ENCODE peak calls at places on chromosomes 6 and 20, in seven cellular contexts. One of them, this sample, is unnamed.

GRCh38 chr6:1611572-1612385 is 2.1 kb downstream of the FOXC1 start:
- DNase-seq in fibroblast of mammary gland: no peak
- DNase-seq in sigmoid colon: no peak
- DNase-seq in AG04450: no peak
- DNase-seq in body of pancreas: no peak
- DNase-seq in neural progenitor cell: peak
- DNase-seq in CD8-positive, alpha-beta T cell: no peak
- DNase-seq in this sample: no peak

GRCh38 chr6:137341721-137342195 is 122.6 kb upstream of the IFNGR1 start:
- DNase-seq in fibroblast of mammary gland: peak
- DNase-seq in sigmoid colon: no peak
- DNase-seq in AG04450: no peak
- DNase-seq in body of pancreas: peak
- DNase-seq in neural progenitor cell: peak
- DNase-seq in CD8-positive, alpha-beta T cell: peak
- DNase-seq in this sample: peak

GRCh38 chr6:36853325-36853724 is 14.1 kb upstream of the CPNE5 start:
- DNase-seq in fibroblast of mammary gland: peak
- DNase-seq in sigmoid colon: peak
- DNase-seq in AG04450: peak
- DNase-seq in body of pancreas: peak
- DNase-seq in neural progenitor cell: no peak
- DNase-seq in CD8-positive, alpha-beta T cell: no peak
- DNase-seq in this sample: peak

GRCh38 chr6:101249470-101249869 is 144.0 kb upstream of the GRIK2 start:
- DNase-seq in fibroblast of mammary gland: no peak
- DNase-seq in sigmoid colon: no peak
- DNase-seq in AG04450: no peak
- DNase-seq in body of pancreas: no peak
- DNase-seq in neural progenitor cell: no peak
- DNase-seq in CD8-positive, alpha-beta T cell: no peak
- DNase-seq in this sample: no peak

GRCh38 chr6:168314948-168315347 is 4.6 kb downstream of the DACT2 start:
- DNase-seq in fibroblast of mammary gland: no peak
- DNase-seq in sigmoid colon: no peak
- DNase-seq in AG04450: no peak
- DNase-seq in body of pancreas: peak
- DNase-seq in neural progenitor cell: peak
- DNase-seq in CD8-positive, alpha-beta T cell: no peak
- DNase-seq in this sample: no peak

GRCh38 chr6:170439366-170440351 is 113.4 kb downstream of the PSMB1 start:
- DNase-seq in fibroblast of mammary gland: no peak
- DNase-seq in sigmoid colon: peak
- DNase-seq in AG04450: no peak
- DNase-seq in body of pancreas: no peak
- DNase-seq in neural progenitor cell: no peak
- DNase-seq in CD8-positive, alpha-beta T cell: no peak
- DNase-seq in this sample: peak

GRCh38 chr6:140230282-140230681 is 855.8 kb upstream of the CITED2 start:
- DNase-seq in fibroblast of mammary gland: no peak
- DNase-seq in sigmoid colon: no peak
- DNase-seq in AG04450: no peak
- DNase-seq in body of pancreas: no peak
- DNase-seq in neural progenitor cell: no peak
- DNase-seq in CD8-positive, alpha-beta T cell: no peak
- DNase-seq in this sample: no peak

GRCh38 chr20:10843161-10843711 is 169.4 kb upstream of the JAG1 start:
- DNase-seq in fibroblast of mammary gland: peak
- DNase-seq in sigmoid colon: no peak
- DNase-seq in AG04450: no peak
- DNase-seq in body of pancreas: no peak
- DNase-seq in neural progenitor cell: no peak
- DNase-seq in CD8-positive, alpha-beta T cell: no peak
- DNase-seq in this sample: peak

GRCh38 chr6:158894192-158894591 is 75.0 kb upstream of the EZR start:
- DNase-seq in fibroblast of mammary gland: peak
- DNase-seq in sigmoid colon: no peak
- DNase-seq in AG04450: peak
- DNase-seq in body of pancreas: no peak
- DNase-seq in neural progenitor cell: peak
- DNase-seq in CD8-positive, alpha-beta T cell: no peak
- DNase-seq in this sample: peak

GRCh38 chr6:35728663-35729348 is 8.0 kb upstream of the ARMC12 start:
- DNase-seq in fibroblast of mammary gland: no peak
- DNase-seq in sigmoid colon: peak
- DNase-seq in AG04450: no peak
- DNase-seq in body of pancreas: peak
- DNase-seq in neural progenitor cell: no peak
- DNase-seq in CD8-positive, alpha-beta T cell: peak
- DNase-seq in this sample: no peak

GRCh38 chr6:57021086-57021720 is 25.3 kb upstream of the KIAA1586 start:
- DNase-seq in fibroblast of mammary gland: peak
- DNase-seq in sigmoid colon: no peak
- DNase-seq in AG04450: peak
- DNase-seq in body of pancreas: no peak
- DNase-seq in neural progenitor cell: peak
- DNase-seq in CD8-positive, alpha-beta T cell: no peak
- DNase-seq in this sample: peak

GRCh38 chr20:5945963-5946362 is 4.4 kb downstream of the TRMT6 start:
- DNase-seq in fibroblast of mammary gland: peak
- DNase-seq in sigmoid colon: no peak
- DNase-seq in AG04450: peak
- DNase-seq in body of pancreas: no peak
- DNase-seq in neural progenitor cell: no peak
- DNase-seq in CD8-positive, alpha-beta T cell: no peak
- DNase-seq in this sample: peak

GRCh38 chr6:71043902-71044301 is 87.0 kb upstream of the B3GAT2 start:
- DNase-seq in fibroblast of mammary gland: peak
- DNase-seq in sigmoid colon: no peak
- DNase-seq in AG04450: no peak
- DNase-seq in body of pancreas: no peak
- DNase-seq in neural progenitor cell: no peak
- DNase-seq in CD8-positive, alpha-beta T cell: no peak
- DNase-seq in this sample: peak

GRCh38 chr6:29641430-29642213 is 8.6 kb upstream of the GABBR1 start:
- DNase-seq in fibroblast of mammary gland: no peak
- DNase-seq in sigmoid colon: no peak
- DNase-seq in AG04450: no peak
- DNase-seq in body of pancreas: no peak
- DNase-seq in neural progenitor cell: no peak
- DNase-seq in CD8-positive, alpha-beta T cell: peak
- DNase-seq in this sample: no peak

GRCh38 chr6:116115781-116116180 is 10.2 kb downstream of the COL10A1 start:
- DNase-seq in fibroblast of mammary gland: peak
- DNase-seq in sigmoid colon: no peak
- DNase-seq in AG04450: no peak
- DNase-seq in body of pancreas: no peak
- DNase-seq in neural progenitor cell: no peak
- DNase-seq in CD8-positive, alpha-beta T cell: no peak
- DNase-seq in this sample: no peak

GRCh38 chr6:30914854-30915590 is 984 bp downstream of the VARS2 start:
- DNase-seq in fibroblast of mammary gland: no peak
- DNase-seq in sigmoid colon: no peak
- DNase-seq in AG04450: no peak
- DNase-seq in body of pancreas: no peak
- DNase-seq in neural progenitor cell: no peak
- DNase-seq in CD8-positive, alpha-beta T cell: no peak
- DNase-seq in this sample: no peak

GRCh38 chr6:123925360-123925759 is 121.7 kb downstream of the NKAIN2 start:
- DNase-seq in fibroblast of mammary gland: no peak
- DNase-seq in sigmoid colon: no peak
- DNase-seq in AG04450: no peak
- DNase-seq in body of pancreas: no peak
- DNase-seq in neural progenitor cell: no peak
- DNase-seq in CD8-positive, alpha-beta T cell: no peak
- DNase-seq in this sample: no peak

GRCh38 chr6:131652472-131652871 is 15.4 kb downstream of the ENPP3 start:
- DNase-seq in fibroblast of mammary gland: peak
- DNase-seq in sigmoid colon: no peak
- DNase-seq in AG04450: no peak
- DNase-seq in body of pancreas: no peak
- DNase-seq in neural progenitor cell: no peak
- DNase-seq in CD8-positive, alpha-beta T cell: no peak
- DNase-seq in this sample: no peak

GRCh38 chr20:49352821-49353220 is 75.0 kb upstream of the ZNFX1 start:
- DNase-seq in fibroblast of mammary gland: no peak
- DNase-seq in sigmoid colon: no peak
- DNase-seq in AG04450: no peak
- DNase-seq in body of pancreas: no peak
- DNase-seq in neural progenitor cell: no peak
- DNase-seq in CD8-positive, alpha-beta T cell: no peak
- DNase-seq in this sample: no peak

GRCh38 chr20:62675156-62675871 is 33.0 kb downstream of the SLCO4A1 start:
- DNase-seq in fibroblast of mammary gland: peak
- DNase-seq in sigmoid colon: no peak
- DNase-seq in AG04450: no peak
- DNase-seq in body of pancreas: peak
- DNase-seq in neural progenitor cell: no peak
- DNase-seq in CD8-positive, alpha-beta T cell: no peak
- DNase-seq in this sample: peak

GRCh38 chr6:152170313-152170701 is 362.8 kb downstream of the ESR1 start:
- DNase-seq in fibroblast of mammary gland: no peak
- DNase-seq in sigmoid colon: no peak
- DNase-seq in AG04450: no peak
- DNase-seq in body of pancreas: no peak
- DNase-seq in neural progenitor cell: no peak
- DNase-seq in CD8-positive, alpha-beta T cell: no peak
- DNase-seq in this sample: no peak

GRCh38 chr6:152164957-152165356 is 357.5 kb downstream of the ESR1 start:
- DNase-seq in fibroblast of mammary gland: no peak
- DNase-seq in sigmoid colon: no peak
- DNase-seq in AG04450: no peak
- DNase-seq in body of pancreas: no peak
- DNase-seq in neural progenitor cell: no peak
- DNase-seq in CD8-positive, alpha-beta T cell: no peak
- DNase-seq in this sample: no peak

GRCh38 chr6:152170702-152171667 is 363.5 kb downstream of the ESR1 start:
- DNase-seq in fibroblast of mammary gland: no peak
- DNase-seq in sigmoid colon: no peak
- DNase-seq in AG04450: peak
- DNase-seq in body of pancreas: peak
- DNase-seq in neural progenitor cell: no peak
- DNase-seq in CD8-positive, alpha-beta T cell: peak
- DNase-seq in this sample: no peak

GRCh38 chr6:152166897-152167296 is 359.4 kb downstream of the ESR1 start:
- DNase-seq in fibroblast of mammary gland: no peak
- DNase-seq in sigmoid colon: no peak
- DNase-seq in AG04450: no peak
- DNase-seq in body of pancreas: no peak
- DNase-seq in neural progenitor cell: no peak
- DNase-seq in CD8-positive, alpha-beta T cell: no peak
- DNase-seq in this sample: no peak

GRCh38 chr6:152167639-152168603 is 360.4 kb downstream of the ESR1 start:
- DNase-seq in fibroblast of mammary gland: peak
- DNase-seq in sigmoid colon: no peak
- DNase-seq in AG04450: no peak
- DNase-seq in body of pancreas: no peak
- DNase-seq in neural progenitor cell: no peak
- DNase-seq in CD8-positive, alpha-beta T cell: no peak
- DNase-seq in this sample: no peak
- H3K4me3 ChIP-seq in fibroblast of mammary gland: no peak
- H3K4me3 ChIP-seq in sigmoid colon: no peak
- H3K4me3 ChIP-seq in AG04450: no peak
- H3K4me3 ChIP-seq in body of pancreas: no peak
- H3K4me3 ChIP-seq in neural progenitor cell: no peak
- H3K4me3 ChIP-seq in CD8-positive, alpha-beta T cell: no peak
- H3K4me3 ChIP-seq in this sample: no peak

DNA sequence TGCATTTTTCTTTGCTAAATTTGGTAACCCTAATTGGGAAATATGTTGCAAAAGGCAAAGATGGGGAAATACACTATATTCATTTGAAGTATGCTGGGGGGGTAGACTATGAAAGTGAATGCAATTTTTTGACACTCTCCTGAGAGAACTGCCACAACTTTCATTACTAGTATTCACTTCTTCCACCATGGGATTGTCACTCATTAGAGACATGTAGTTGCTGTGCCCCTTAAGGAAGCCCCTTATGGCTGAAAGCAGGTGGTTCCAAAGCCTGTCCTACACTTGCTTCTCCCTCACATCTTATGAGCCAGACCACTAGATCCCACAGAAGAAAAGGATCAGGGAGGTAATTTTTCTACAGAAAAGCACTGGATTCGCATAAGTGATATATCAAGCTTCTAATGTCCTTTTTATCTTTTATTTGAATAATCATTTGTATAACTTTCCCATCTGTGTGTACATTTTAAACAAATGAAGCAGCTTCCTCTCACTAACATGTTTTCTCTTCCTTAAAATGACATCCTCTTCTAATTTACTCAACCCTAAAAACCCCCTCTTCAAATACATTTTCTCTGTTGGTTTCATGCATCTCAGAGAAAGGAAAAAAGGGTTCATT is 83.8 kb downstream of the GCLC start:
- DNase-seq in fibroblast of mammary gland: no peak
- DNase-seq in sigmoid colon: no peak
- DNase-seq in AG04450: no peak
- DNase-seq in body of pancreas: no peak
- DNase-seq in neural progenitor cell: no peak
- DNase-seq in CD8-positive, alpha-beta T cell: no peak
- DNase-seq in this sample: no peak
- H3K4me3 ChIP-seq in fibroblast of mammary gland: no peak
- H3K4me3 ChIP-seq in sigmoid colon: no peak
- H3K4me3 ChIP-seq in AG04450: no peak
- H3K4me3 ChIP-seq in body of pancreas: no peak
- H3K4me3 ChIP-seq in neural progenitor cell: no peak
- H3K4me3 ChIP-seq in CD8-positive, alpha-beta T cell: no peak
- H3K4me3 ChIP-seq in this sample: no peak

DNA sequence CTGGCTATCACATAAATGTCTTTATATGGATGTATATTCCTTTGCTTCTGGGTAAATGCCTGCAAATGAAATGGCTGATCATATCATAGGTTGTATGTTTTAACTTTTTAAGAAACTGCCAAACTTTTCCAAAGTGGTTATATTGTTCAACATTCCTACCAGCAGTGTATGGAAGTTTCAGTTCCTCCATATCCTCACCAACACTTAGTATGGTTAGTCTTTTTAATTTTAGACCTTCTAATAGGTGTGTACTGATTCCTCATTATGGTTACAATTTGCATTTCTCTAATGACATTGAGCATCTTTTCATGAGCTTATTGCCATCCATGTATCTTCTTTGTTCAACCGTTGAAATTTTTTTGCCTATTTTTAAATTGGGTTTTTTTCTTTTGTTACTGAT is 155.4 kb downstream of the ZFAND3 start:
- DNase-seq in fibroblast of mammary gland: no peak
- DNase-seq in sigmoid colon: no peak
- DNase-seq in AG04450: no peak
- DNase-seq in body of pancreas: no peak
- DNase-seq in neural progenitor cell: no peak
- DNase-seq in CD8-positive, alpha-beta T cell: no peak
- DNase-seq in this sample: no peak
- H3K4me3 ChIP-seq in fibroblast of mammary gland: no peak
- H3K4me3 ChIP-seq in sigmoid colon: no peak
- H3K4me3 ChIP-seq in AG04450: no peak
- H3K4me3 ChIP-seq in body of pancreas: no peak
- H3K4me3 ChIP-seq in neural progenitor cell: no peak
- H3K4me3 ChIP-seq in CD8-positive, alpha-beta T cell: no peak
- H3K4me3 ChIP-seq in this sample: no peak

DNA sequence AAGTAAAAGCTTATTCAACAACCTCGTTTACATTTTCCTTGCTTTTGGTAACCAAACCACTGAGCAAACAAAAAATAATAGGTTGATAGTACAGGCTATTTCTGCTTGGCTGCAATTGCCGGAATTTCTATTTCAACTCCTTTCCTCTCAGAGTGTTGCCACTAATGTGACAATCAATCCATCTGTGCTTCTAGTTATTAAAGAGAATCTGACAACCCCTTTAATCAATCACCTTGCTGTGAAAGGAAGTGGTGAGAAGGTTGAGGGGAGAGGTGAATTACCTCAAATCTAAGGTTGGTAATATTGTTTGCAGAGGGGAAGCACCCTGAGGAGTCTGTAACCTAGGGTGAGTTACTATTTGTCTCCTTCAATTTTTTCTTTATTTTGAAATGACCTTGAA is 603.5 kb downstream of the MMUT start:
- DNase-seq in fibroblast of mammary gland: no peak
- DNase-seq in sigmoid colon: no peak
- DNase-seq in AG04450: no peak
- DNase-seq in body of pancreas: no peak
- DNase-seq in neural progenitor cell: no peak
- DNase-seq in CD8-positive, alpha-beta T cell: no peak
- DNase-seq in this sample: no peak
- H3K4me3 ChIP-seq in fibroblast of mammary gland: no peak
- H3K4me3 ChIP-seq in sigmoid colon: no peak
- H3K4me3 ChIP-seq in AG04450: no peak
- H3K4me3 ChIP-seq in body of pancreas: no peak
- H3K4me3 ChIP-seq in neural progenitor cell: no peak
- H3K4me3 ChIP-seq in CD8-positive, alpha-beta T cell: no peak
- H3K4me3 ChIP-seq in this sample: no peak

This sample was measured in foreskin fibroblast.